ENCODE peak calls at places on chromosomes 6 and 20, in eight cellular contexts. X is HCT116, O is IMR-90, E is endothelial cell of umbilical vein, Y is GM12878, J is H1, Z is HepG2, F is K562. B is an unnamed sample.

GRCh38 chr6:151437401-151437800 is 14.5 kb downstream of the RMND1 start:
- DNase-seq in X (no peak), O (peak; percentile 51), E (peak; percentile 28), Y (no peak), J (no peak), Z (no peak), F (no peak), B (no peak)

GRCh38 chr20:57439432-57439831 is 48.2 kb downstream of the RBM38 start:
- DNase-seq in X (no peak), O (no peak), E (no peak), Y (no peak), J (no peak), Z (no peak), F (no peak), B (peak; percentile 29)

GRCh38 chr20:53826597-53827291 is 233.1 kb upstream of the ZNF217 start:
- DNase-seq in X (no peak), O (peak; percentile 18), E (no peak), Y (no peak), J (no peak), Z (no peak), F (no peak), B (peak; percentile 54)

GRCh38 chr6:167979436-167980090 is 17.9 kb upstream of the KIF25 start:
- DNase-seq in X (no peak), O (no peak), E (no peak), Y (no peak), J (no peak), Z (no peak), F (no peak), B (no peak)

GRCh38 chr6:24974182-24975171 is 38.7 kb upstream of the RIPOR2 start:
- DNase-seq in X (no peak), O (no peak), E (no peak), Y (no peak), J (no peak), Z (no peak), F (no peak), B (no peak)

GRCh38 chr20:5658897-5659296 is 91.3 kb upstream of the SHLD1 start:
- DNase-seq in X (no peak), O (peak; percentile 91), E (peak; percentile 91), Y (no peak), J (no peak), Z (peak; percentile 71), F (peak; percentile 52), B (peak; percentile 90)

GRCh38 chr6:147779624-147780023 is 271.1 kb downstream of the SAMD5 start:
- DNase-seq in X (no peak), O (no peak), E (no peak), Y (no peak), J (no peak), Z (no peak), F (no peak), B (no peak)

GRCh38 chr6:113855500-113856010 is 1.6 kb upstream of the MARCKS start:
- DNase-seq in X (no peak), O (peak; percentile 55), E (peak; percentile 84), Y (no peak), J (peak; percentile 62), Z (no peak), F (peak; percentile 9), B (peak; percentile 7)

GRCh38 chr6:126625019-126625418 is 285.1 kb downstream of the CENPW start:
- DNase-seq in X (no peak), O (peak; percentile 31), E (peak; percentile 44), Y (no peak), J (peak; percentile 58), Z (no peak), F (no peak), B (no peak)

GRCh38 chr6:42904467-42904866 is 11.4 kb upstream of the PTCRA start:
- DNase-seq in X (no peak), O (no peak), E (no peak), Y (no peak), J (no peak), Z (no peak), F (no peak), B (no peak)

GRCh38 chr6:138520463-138520862 is 21.2 kb upstream of the NHSL1 start:
- DNase-seq in X (no peak), O (no peak), E (peak; percentile 34), Y (no peak), J (no peak), Z (no peak), F (peak; percentile 8), B (no peak)

GRCh38 chr20:62284448-62284847 is 18.3 kb upstream of the ADRM1 start:
- DNase-seq in X (no peak), O (no peak), E (no peak), Y (no peak), J (no peak), Z (no peak), F (no peak), B (no peak)

GRCh38 chr6:160929831-160930230 is 61.7 kb upstream of the MAP3K4 start:
- DNase-seq in X (no peak), O (no peak), E (no peak), Y (no peak), J (no peak), Z (no peak), F (no peak), B (no peak)

GRCh38 chr6:160933256-160933655 is 58.3 kb upstream of the MAP3K4 start:
- DNase-seq in X (no peak), O (no peak), E (no peak), Y (no peak), J (no peak), Z (peak; percentile 20), F (peak; percentile 75), B (no peak)

GRCh38 chr6:160931378-160932343 is 59.9 kb upstream of the MAP3K4 start:
- DNase-seq in X (no peak), O (no peak), E (no peak), Y (no peak), J (no peak), Z (no peak), F (no peak), B (no peak)

GRCh38 chr6:160927416-160927815 is 64.2 kb upstream of the MAP3K4 start:
- DNase-seq in X (no peak), O (no peak), E (no peak), Y (no peak), J (no peak), Z (no peak), F (no peak), B (no peak)

DNA sequence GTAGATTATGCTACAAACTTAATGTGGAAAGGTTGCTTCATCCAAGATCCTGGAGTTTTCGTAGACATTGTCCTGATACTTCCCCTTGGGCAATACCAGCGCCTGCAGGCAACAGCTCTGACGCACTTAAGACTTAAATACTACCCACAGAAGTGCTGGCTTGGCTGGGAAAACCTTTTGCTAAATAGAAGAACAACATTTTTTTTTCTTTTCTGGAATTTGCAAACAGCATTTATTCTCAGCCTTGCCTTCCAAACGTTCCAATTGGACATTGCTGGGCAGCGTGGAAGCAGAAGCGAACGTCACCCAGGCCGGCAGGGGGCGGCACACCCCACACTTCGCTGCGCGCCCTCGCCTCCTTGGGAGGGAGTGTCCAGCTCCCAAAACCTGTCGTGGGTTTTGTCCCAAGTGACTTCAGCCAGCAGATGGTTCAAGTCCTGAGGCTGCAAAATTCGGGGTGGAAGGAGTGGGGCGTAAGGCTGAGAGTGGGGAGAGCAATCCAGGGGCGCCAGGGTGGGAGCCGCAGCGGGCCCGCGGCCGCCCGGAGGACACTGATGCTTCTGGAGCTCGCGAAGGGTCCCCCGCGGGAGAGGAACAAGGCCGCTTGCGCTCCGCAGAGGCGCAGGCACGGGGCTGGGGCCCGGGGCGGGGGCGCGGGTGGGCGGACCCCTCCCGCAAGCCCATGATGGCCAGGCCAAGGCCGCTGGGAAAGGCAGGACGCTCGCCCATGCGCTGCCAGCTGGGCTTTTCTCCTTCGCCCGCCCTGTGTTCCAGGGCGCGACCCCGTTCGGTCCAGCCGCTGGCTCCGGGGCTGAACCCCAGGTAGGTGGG is 60.8 kb upstream of the MAP3K4 start:
- DNase-seq in X (peak; percentile 23), O (peak; percentile 71), E (peak; percentile 59), Y (no peak), J (peak; percentile 90), Z (peak; percentile 30), F (peak; percentile 28), B (peak; percentile 72)
- H3K4me2 ChIP-seq in X (no peak overlapping the region), O (peak overlapping the region; percentile 89), E (peak overlapping the region; percentile 60), Y (peak overlapping the region; percentile 66), J (peak overlapping the region; percentile 94), Z (peak overlapping the region; percentile 100), F (no peak overlapping the region), B (peak overlapping the region; percentile 84)

GRCh38 chr20:840858-841567 is 7.5 kb downstream of the FAM110A start:
- DNase-seq in X (no peak), O (no peak), E (no peak), Y (no peak), J (peak; percentile 72), Z (peak; percentile 33), F (no peak), B (no peak)

GRCh38 chr20:843908-844307 is 10.4 kb downstream of the FAM110A start:
- DNase-seq in X (no peak), O (no peak), E (no peak), Y (no peak), J (no peak), Z (no peak), F (no peak), B (no peak)

GRCh38 chr20:842547-842940 is 9.0 kb downstream of the FAM110A start:
- DNase-seq in X (no peak), O (no peak), E (no peak), Y (no peak), J (no peak), Z (no peak), F (no peak), B (no peak)

GRCh38 chr20:840503-840857 is 7.0 kb downstream of the FAM110A start:
- DNase-seq in X (no peak), O (no peak), E (no peak), Y (no peak), J (no peak), Z (no peak), F (no peak), B (no peak)

GRCh38 chr20:841568-842546 is 8.3 kb downstream of the FAM110A start:
- DNase-seq in X (no peak), O (no peak), E (no peak), Y (no peak), J (peak; percentile 78), Z (no peak), F (no peak), B (no peak)
- TF ChIP-seq POLR2A in X (no peak), O (no peak), E (no peak), Y (no peak), J (no peak), Z (no peak), F (no peak), B (no peak)

GRCh38 chr20:41526327-41526726 is 91.8 kb downstream of the CHD6 start:
- DNase-seq in X (no peak), O (no peak), E (no peak), Y (no peak), J (no peak), Z (no peak), F (peak; percentile 52), B (no peak)

GRCh38 chr20:41523857-41524256 is 94.3 kb downstream of the CHD6 start:
- DNase-seq in X (no peak), O (no peak), E (no peak), Y (no peak), J (no peak), Z (no peak), F (no peak), B (no peak)

GRCh38 chr20:41530923-41531322 is 87.3 kb downstream of the CHD6 start:
- DNase-seq in X (no peak), O (no peak), E (no peak), Y (no peak), J (no peak), Z (no peak), F (no peak), B (no peak)

GRCh38 chr20:41524980-41525613 is 93.1 kb downstream of the CHD6 start:
- DNase-seq in X (no peak), O (peak; percentile 58), E (peak; percentile 46), Y (no peak), J (no peak), Z (no peak), F (peak; percentile 76), B (no peak)
- H3K4me2 ChIP-seq in X (no peak overlapping the region), O (peak overlapping the region; percentile 28), E (no peak overlapping the region), Y (no peak overlapping the region), J (no peak overlapping the region), Z (no peak overlapping the region), F (peak overlapping the region; percentile 53), B (no peak overlapping the region)

GRCh38 chr6:87154641-87155271 is 609 bp upstream of the ZNF292 start:
- DNase-seq in X (no peak), O (peak; percentile 85), E (no peak), Y (peak; percentile 89), J (no peak), Z (no peak), F (peak; percentile 72), B (peak; percentile 71)
- TF ChIP-seq POLR2A in X (no peak), O (peak; percentile 53), E (no peak), Y (no peak), J (peak; percentile 56), Z (no peak), F (peak; percentile 65), B (peak; percentile 48)